ENCODE peak calls at places on chromosomes 7 and 10, in four cellular contexts. K is H1, G is HepG2, R is GM12878. A is an unnamed sample. For H3K27me3 and H3K4me1, the result is how much of the 10 kb centered on the place peaks cover.

GRCh38 chr10:103820101-103821062 is 35.0 kb downstream of the SH3PXD2A start:
- DNase-seq in K (no peak), R (no peak), G (no peak), A (no peak)

GRCh38 chr10:52951819-52952218 is 179.2 kb upstream of the MBL2 start:
- DNase-seq in K (peak), G (peak), R (no peak), A (peak)

GRCh38 chr7:81029523-81029922 is 110.7 kb upstream of the SEMA3C start:
- DNase-seq in K (no peak), R (no peak), G (no peak), A (no peak)

GRCh38 chr7:155510975-155511595 is 35.3 kb downstream of the CNPY1 start:
- DNase-seq in G (no peak), K (no peak), R (no peak), A (no peak)

GRCh38 chr7:54559401-54559800 is 17.2 kb downstream of the VSTM2A start:
- DNase-seq in K (no peak), R (no peak), G (no peak), A (no peak)

GRCh38 chr10:5652746-5653145 is 13.6 kb downstream of the ASB13 start:
- DNase-seq in R (no peak), K (no peak), G (no peak), A (no peak)

GRCh38 chr7:17854297-17855047 is 85.8 kb downstream of the SNX13 start:
- DNase-seq in G (no peak), R (no peak), K (no peak), A (no peak)

GRCh38 chr10:23514321-23514720 is 75.4 kb downstream of the OTUD1 start:
- DNase-seq in R (no peak), G (no peak), K (no peak), A (no peak)

GRCh38 chr10:92291921-92292860 is 1.2 kb downstream of the MARCHF5 start:
- DNase-seq in G (peak), R (peak), K (no peak), A (no peak)

GRCh38 chr10:29598861-29599311 is 35.9 kb downstream of the SVIL start:
- DNase-seq in G (no peak), K (no peak), R (no peak), A (no peak)

GRCh38 chr7:78221961-78222751 is 423.6 kb downstream of the PHTF2 start:
- DNase-seq in G (no peak), K (no peak), R (no peak), A (no peak)

GRCh38 chr10:1381339-1381738 is 325.2 kb downstream of the WDR37 start:
- DNase-seq in G (no peak), R (no peak), K (peak), A (no peak)

GRCh38 chr10:69005704-69006103 is 17.1 kb downstream of the KIFBP start:
- DNase-seq in G (no peak), R (no peak), K (no peak), A (no peak)

GRCh38 chr7:95430864-95431263 is 4.0 kb downstream of the PON2 start:
- DNase-seq in R (no peak), G (peak), K (no peak), A (no peak)

GRCh38 chr7:142957723-142958122 is 4.4 kb downstream of the KEL start:
- DNase-seq in G (no peak), K (no peak), R (no peak), A (no peak)

GRCh38 chr7:115122388-115122787 is 200.5 kb downstream of the MDFIC start:
- DNase-seq in R (no peak), G (no peak), K (no peak), A (no peak)

GRCh38 chr10:98033515-98033914 is 3.1 kb upstream of the CRTAC1 start:
- DNase-seq in G (no peak), K (no peak), R (no peak), A (no peak)

GRCh38 chr7:153061913-153062528 is 302.5 kb downstream of the ACTR3B start:
- DNase-seq in K (peak), G (peak), R (no peak), A (peak)

GRCh38 chr7:46682841-46683624 is 762.0 kb upstream of the IGFBP3 start:
- DNase-seq in K (no peak), G (no peak), R (no peak), A (no peak)

GRCh38 chr10:85032981-85033380 is 704.6 kb downstream of the CCSER2 start:
- DNase-seq in K (no peak), R (no peak), G (no peak), A (no peak)

GRCh38 chr10:12013926-12014325 is 28.7 kb downstream of the UPF2 start:
- DNase-seq in K (no peak), R (no peak), G (no peak), A (no peak)

DNA sequence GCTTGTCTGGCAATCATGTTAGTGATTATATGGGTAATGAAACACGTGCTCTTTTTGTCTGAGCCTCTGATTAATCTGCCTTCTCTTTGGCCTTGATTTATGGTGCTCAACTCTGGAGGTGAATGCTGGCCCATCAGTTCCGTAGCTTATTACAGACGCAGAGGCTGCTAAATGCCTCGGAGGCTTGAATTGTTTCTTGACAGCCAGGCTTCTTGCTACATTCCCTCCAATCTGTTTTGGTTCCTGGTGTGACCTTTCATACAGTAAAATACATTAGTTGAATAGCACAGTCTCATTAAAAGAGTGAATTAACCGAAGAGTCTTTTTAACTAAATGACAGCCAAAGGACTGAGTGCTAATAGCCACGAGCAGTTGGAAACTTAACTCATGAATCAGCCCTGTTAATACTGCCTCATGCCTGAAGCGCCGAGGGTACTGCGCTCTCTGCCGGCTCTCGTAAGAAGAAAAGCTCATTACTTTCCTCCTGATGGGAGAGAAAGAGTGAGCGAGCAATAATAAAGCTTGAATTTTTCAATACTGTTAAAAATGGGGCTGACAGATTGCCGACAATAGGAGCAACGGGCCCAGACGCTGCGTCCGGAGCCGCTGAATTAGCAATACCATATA is 236.4 kb upstream of the GPR26 start:
- DNase-seq in G (no peak), R (no peak), K (no peak), A (no peak)
- H3K27me3 ChIP-seq in G (under half), R (under half), K (under half), A (under half)

DNA sequence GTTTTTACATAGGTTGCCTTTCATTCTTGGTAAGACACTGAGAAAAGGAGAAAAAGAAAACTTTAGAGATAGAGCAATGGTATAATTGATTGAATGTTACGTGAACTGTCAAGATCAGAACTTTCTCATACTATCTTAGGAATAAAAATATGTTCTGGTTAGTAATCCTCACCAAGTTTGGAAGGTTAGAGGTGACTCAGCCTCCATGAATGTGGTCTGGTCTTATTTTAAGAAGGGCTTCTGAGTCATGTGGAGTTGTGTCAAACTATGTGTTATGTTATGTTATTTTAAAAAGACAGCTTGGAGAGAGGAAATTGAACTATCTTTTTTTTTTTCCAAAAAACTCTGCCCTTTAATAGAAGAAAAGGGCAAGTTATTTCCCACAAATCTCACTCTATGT is 458.6 kb upstream of the KLF6 start:
- DNase-seq in G (no peak), K (no peak), R (no peak), A (no peak)
- H3K4me1 ChIP-seq in G (under half), K (under half), R (under half), A (under half)

GRCh38 chr7:124737760-124738159 is 27.8 kb downstream of the GPR37 start:
- DNase-seq in R (no peak), G (no peak), K (no peak), A (no peak)

GRCh38 chr7:124738639-124739038 is 27.0 kb downstream of the GPR37 start:
- DNase-seq in R (no peak), K (no peak), G (no peak), A (no peak)
- TF ChIP-seq SUZ12 in R (no peak), K (no peak), G (no peak), A (no peak)

GRCh38 chr10:76050291-76050625 is 618.8 kb downstream of the LRMDA start:
- DNase-seq in R (no peak), K (no peak), G (no peak), A (no peak)
- H3K27me3 ChIP-seq in R (under half), K (under half), G (under half), A (under half)

GRCh38 chr10:79113827-79114226 is 45.1 kb downstream of the ZMIZ1 start:
- DNase-seq in G (no peak), K (no peak), R (no peak), A (no peak)
- H3K4me1 ChIP-seq in G (half or more), K (under half), R (under half), A (under half)

GRCh38 chr10:18137111-18137510 is 3.1 kb upstream of the CACNB2 start:
- DNase-seq in G (no peak), R (no peak), K (no peak), A (no peak)

GRCh38 chr10:18136056-18136916 is 3.9 kb upstream of the CACNB2 start:
- DNase-seq in K (no peak), G (no peak), R (no peak), A (no peak)

GRCh38 chr10:18142151-18142550 is 1.9 kb downstream of the CACNB2 start:
- DNase-seq in K (no peak), G (no peak), R (no peak), A (no peak)

GRCh38 chr10:18140957-18141888 is 999 bp downstream of the CACNB2 start:
- DNase-seq in K (peak), R (no peak), G (no peak), A (no peak)

DNA sequence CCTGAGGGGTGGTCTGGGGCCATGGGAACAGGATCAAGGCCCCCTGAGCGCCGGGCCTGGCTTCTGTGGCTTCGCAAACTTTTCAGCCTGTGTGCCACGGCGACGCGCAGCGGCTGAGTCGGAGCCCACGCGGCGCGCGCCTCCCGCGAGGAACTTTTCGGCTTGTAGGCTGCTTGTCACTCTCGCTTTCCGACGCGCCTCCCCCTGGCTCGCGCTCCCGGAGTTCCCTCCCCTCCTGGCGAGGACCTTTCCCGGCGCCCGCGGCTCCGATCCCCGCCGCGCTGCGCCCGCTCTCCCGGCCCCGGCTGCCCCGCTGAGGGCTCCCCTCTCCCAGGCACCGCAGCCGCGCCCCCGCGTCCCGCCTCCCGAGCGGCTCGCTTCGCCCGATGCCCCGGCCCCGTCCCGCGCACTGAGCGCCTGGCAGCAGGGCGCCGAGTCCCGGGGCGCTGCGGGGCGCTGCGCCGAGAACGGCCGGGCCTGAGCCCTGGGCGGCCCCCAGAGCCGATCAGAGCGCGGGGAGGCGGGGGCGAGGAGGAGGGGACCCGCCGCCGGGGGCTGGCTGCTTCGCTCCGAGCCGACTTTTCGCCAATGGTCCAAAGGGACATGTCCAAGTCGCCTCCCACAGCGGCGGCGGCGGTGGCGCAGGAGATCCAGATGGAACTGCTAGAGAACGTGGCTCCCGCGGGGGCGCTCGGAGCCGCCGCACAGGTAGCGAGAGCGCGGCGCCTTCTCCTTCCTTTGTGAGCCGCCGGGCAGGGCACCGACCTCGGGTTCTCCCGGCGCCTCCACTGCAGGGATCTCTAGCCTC is at the start of gene CACNB2:
- DNase-seq in G (peak), R (no peak), K (peak), A (no peak)
- TF ChIP-seq SUZ12 in G (no peak), R (peak), K (peak), A (no peak)

DNA sequence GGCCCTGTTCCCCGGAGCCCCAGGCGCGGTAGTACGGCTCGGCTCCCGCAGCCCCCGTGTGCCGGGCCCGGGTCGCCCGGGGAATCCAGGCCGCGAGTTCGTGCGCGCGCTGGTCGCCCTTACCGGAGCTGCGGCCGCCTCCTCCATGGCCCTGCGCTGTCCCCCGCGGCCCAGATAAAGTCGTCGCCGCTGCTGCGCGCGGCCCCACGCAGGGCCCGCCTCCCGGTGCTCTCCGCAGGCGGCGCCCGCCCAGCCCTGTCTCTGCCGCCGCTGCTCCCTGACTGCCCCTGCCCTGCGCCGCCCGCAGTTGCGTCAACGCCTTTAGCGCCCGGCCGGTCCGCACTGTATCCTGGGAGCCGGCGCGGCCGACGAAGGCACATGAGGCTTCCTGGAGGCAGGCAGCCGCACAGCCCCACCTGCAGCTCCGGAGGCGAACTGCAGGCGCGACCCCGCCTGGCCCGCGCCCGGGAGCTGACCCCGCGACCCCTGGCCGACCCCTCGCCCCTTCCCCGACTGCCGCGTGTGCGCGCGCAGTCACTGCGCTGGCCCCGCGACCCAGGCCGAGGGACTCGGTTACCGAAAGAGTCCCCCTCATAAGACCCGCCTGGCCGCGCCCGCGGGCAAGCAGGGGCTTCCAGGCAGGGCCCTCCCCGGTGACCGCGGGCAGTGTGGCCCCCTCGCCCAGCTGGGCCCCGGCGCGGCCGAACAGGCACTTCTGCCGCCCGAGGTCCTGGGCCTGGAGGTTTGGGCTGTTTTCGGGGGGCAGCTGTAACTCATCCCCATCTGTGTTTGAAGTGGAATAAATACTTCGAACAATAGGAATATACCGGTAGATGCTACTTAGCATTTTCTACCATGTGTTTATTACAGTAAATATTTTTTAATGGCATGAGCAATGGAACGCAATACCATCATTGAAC is 127.1 kb upstream of the ZNF746 start:
- DNase-seq in R (peak), G (peak), K (peak), A (peak)
- H3K27me3 ChIP-seq in R (under half), G (under half), K (under half), A (under half)

GRCh38 chr7:56053379-56053778 is 1.8 kb downstream of the CCT6A start:
- DNase-seq in G (no peak), R (no peak), K (no peak), A (no peak)

GRCh38 chr7:56053993-56054392 is 2.4 kb downstream of the CCT6A start:
- DNase-seq in G (no peak), K (no peak), R (no peak), A (no peak)

GRCh38 chr7:56048245-56048644 is 3.0 kb downstream of the PSPH start:
- DNase-seq in R (no peak), K (no peak), G (no peak), A (no peak)

GRCh38 chr7:56051053-56051338 is 248 bp downstream of the PSPH start:
- DNase-seq in R (no peak), K (no peak), G (no peak), A (no peak)

DNA sequence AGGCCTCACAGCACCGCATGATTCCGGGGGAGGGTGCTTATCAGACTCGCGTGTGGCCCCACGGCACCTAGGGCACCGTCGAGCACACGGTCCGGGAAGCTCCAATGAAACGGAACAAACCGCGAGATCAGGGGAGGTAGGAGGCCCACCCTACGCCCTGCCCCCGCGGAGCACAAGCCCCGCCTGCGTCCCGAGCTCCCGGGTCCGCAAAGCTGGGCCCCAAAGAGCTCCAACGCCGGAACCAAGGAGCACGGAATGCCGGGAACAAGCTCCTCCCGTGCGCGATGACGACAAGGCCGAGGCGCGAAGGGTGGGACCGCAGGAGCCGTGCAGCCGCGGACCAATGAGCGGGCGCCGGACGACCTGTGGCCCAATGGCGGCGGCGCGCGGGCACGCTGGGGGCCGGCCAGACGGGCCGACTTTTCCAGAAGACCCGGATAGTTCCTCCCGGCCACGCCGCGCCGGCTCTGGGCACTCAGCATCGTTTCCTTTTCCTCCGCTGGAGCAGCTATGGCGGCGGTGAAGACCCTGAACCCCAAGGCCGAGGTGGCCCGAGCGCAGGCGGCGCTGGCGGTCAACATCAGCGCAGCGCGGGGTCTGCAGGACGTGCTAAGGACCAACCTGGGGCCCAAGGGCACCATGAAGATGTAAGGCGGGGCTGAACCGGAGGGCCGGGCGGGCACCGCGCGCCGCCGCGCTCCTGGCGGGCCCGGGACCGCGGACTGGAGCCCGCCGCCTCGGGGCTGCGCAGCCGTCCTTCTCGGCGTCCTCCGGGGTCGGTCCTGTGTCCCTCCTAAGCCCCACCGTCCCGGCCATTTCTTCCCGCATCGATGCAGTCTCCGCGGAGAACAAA is at the start of the genes CCT6A and PSPH:
- DNase-seq in K (peak), R (peak), G (peak), A (peak)
- H3K4me1 ChIP-seq in K (under half), R (under half), G (half or more), A (under half)